ENCODE peak calls at places on chromosomes 3 and 15, in five cellular contexts. G is stimulated activated naive CD8-positive, alpha-beta T cell treated with anti-CD3 and anti-CD28 coated beads, Interleukin-15, amount 100 ng/mL, for 72 hours; L is fibroblast of mammary gland; D is CD8-positive, alpha-beta memory T cell; R is kidney epithelial cell. P is an unnamed sample.

GRCh38 chr3:177590826-177591225 is 393.5 kb upstream of the TBL1XR1 start:
- DNase-seq in G (no peak), L (peak), D (no peak), R (no peak), P (peak)

GRCh38 chr15:68585574-68586273 is 6.9 kb downstream of the CORO2B start:
- DNase-seq in G (no peak), L (no peak), D (no peak), R (no peak), P (no peak)

GRCh38 chr15:87940763-87941162 is 315.8 kb downstream of the NTRK3 start:
- DNase-seq in G (no peak), L (no peak), D (no peak), R (peak), P (no peak)

GRCh38 chr3:50549226-50549625 is 18.3 kb downstream of the C3orf18 start:
- DNase-seq in G (no peak), L (no peak), D (no peak), R (no peak), P (no peak)

GRCh38 chr15:99438691-99439523 is 126.9 kb upstream of the MEF2A start:
- DNase-seq in G (peak), L (no peak), D (no peak), R (no peak), P (no peak)

GRCh38 chr3:56233742-56234141 is 234.5 kb downstream of the ERC2 start:
- DNase-seq in G (no peak), L (no peak), D (no peak), R (no peak), P (no peak)

GRCh38 chr15:67594793-67595192 is 52.3 kb downstream of the MAP2K5 start:
- DNase-seq in G (no peak), L (no peak), D (no peak), R (no peak), P (no peak)

GRCh38 chr3:56801151-56801596 is 575 bp downstream of the ARHGEF3 start:
- DNase-seq in G (peak), L (no peak), D (peak), R (no peak), P (no peak)

GRCh38 chr3:102533784-102534183 is 99.0 kb downstream of the ZPLD1 start:
- DNase-seq in G (no peak), L (no peak), D (no peak), R (no peak), P (no peak)

GRCh38 chr3:136237961-136238649 is 12.0 kb upstream of the PCCB start:
- DNase-seq in G (no peak), L (no peak), D (no peak), R (no peak), P (no peak)

GRCh38 chr3:152460936-152461335 is 192.2 kb downstream of the MBNL1 start:
- DNase-seq in G (no peak), L (no peak), D (no peak), R (no peak), P (no peak)

P was measured in H4.